ENCODE peak calls at places on chromosomes 16 and 17, in six cellular contexts. One of them, this sample, is unnamed.

GRCh38 chr17:22286337-22287041 is 594.2 kb downstream of the KCNJ18 start:
- DNase-seq in stomach: peak
- DNase-seq in body of pancreas: no peak
- DNase-seq in tibial artery: no peak
- DNase-seq in A549: no peak
- DNase-seq in BJ: no peak
- DNase-seq in this sample: no peak

GRCh38 chr16:14301150-14302030 is 230.3 kb downstream of the MRTFB start:
- DNase-seq in tibial artery: peak
- DNase-seq in stomach: peak
- DNase-seq in A549: peak
- DNase-seq in body of pancreas: peak
- DNase-seq in BJ: no peak
- DNase-seq in this sample: peak

GRCh38 chr17:8161289-8162231 is 1.2 kb downstream of the VAMP2 start:
- DNase-seq in tibial artery: no peak
- DNase-seq in body of pancreas: no peak
- DNase-seq in BJ: no peak
- DNase-seq in A549: no peak
- DNase-seq in stomach: no peak
- DNase-seq in this sample: no peak

GRCh38 chr16:11268921-11269375 is at the start of gene TNP2:
- DNase-seq in body of pancreas: no peak
- DNase-seq in BJ: no peak
- DNase-seq in A549: no peak
- DNase-seq in tibial artery: no peak
- DNase-seq in stomach: no peak
- DNase-seq in this sample: no peak

GRCh38 chr17:74107107-74107506 is 96.4 kb upstream of the RPL38 start:
- DNase-seq in stomach: no peak
- DNase-seq in tibial artery: no peak
- DNase-seq in body of pancreas: no peak
- DNase-seq in A549: no peak
- DNase-seq in BJ: no peak
- DNase-seq in this sample: no peak

GRCh38 chr17:83195330-83196087 is 116.1 kb downstream of the METRNL start:
- DNase-seq in BJ: no peak
- DNase-seq in stomach: peak
- DNase-seq in tibial artery: peak
- DNase-seq in body of pancreas: no peak
- DNase-seq in A549: no peak
- DNase-seq in this sample: no peak

GRCh38 chr17:2694381-2695242 is 17.0 kb downstream of the CLUH start:
- DNase-seq in stomach: peak
- DNase-seq in tibial artery: peak
- DNase-seq in body of pancreas: no peak
- DNase-seq in A549: no peak
- DNase-seq in BJ: no peak
- DNase-seq in this sample: no peak

GRCh38 chr17:8163978-8164814 is 1.4 kb upstream of the VAMP2 start:
- DNase-seq in A549: peak
- DNase-seq in BJ: no peak
- DNase-seq in tibial artery: peak
- DNase-seq in stomach: peak
- DNase-seq in body of pancreas: peak
- DNase-seq in this sample: no peak

GRCh38 chr16:13866073-13866472 is 53.9 kb upstream of the ERCC4 start:
- DNase-seq in body of pancreas: peak
- DNase-seq in A549: peak
- DNase-seq in stomach: peak
- DNase-seq in tibial artery: peak
- DNase-seq in BJ: no peak
- DNase-seq in this sample: peak

GRCh38 chr17:69597898-69598692 is 183.6 kb downstream of the MAP2K6 start:
- DNase-seq in A549: no peak
- DNase-seq in body of pancreas: no peak
- DNase-seq in stomach: no peak
- DNase-seq in BJ: no peak
- DNase-seq in tibial artery: no peak
- DNase-seq in this sample: no peak

GRCh38 chr16:17972460-17972943 is 364.0 kb downstream of the NPIPA8 start:
- DNase-seq in BJ: no peak
- DNase-seq in A549: no peak
- DNase-seq in tibial artery: no peak
- DNase-seq in stomach: no peak
- DNase-seq in body of pancreas: no peak
- DNase-seq in this sample: no peak

GRCh38 chr17:12977008-12977751 is 40.6 kb downstream of the ELAC2 start:
- DNase-seq in body of pancreas: no peak
- DNase-seq in BJ: no peak
- DNase-seq in A549: no peak
- DNase-seq in stomach: no peak
- DNase-seq in tibial artery: no peak
- DNase-seq in this sample: no peak

GRCh38 chr16:56263711-56264608 is 72.7 kb downstream of the GNAO1 start:
- DNase-seq in A549: no peak
- DNase-seq in tibial artery: peak
- DNase-seq in body of pancreas: no peak
- DNase-seq in BJ: no peak
- DNase-seq in stomach: no peak
- DNase-seq in this sample: no peak

GRCh38 chr17:76270770-76271668 is 5.9 kb downstream of the UBALD2 start:
- DNase-seq in BJ: no peak
- DNase-seq in A549: no peak
- DNase-seq in body of pancreas: peak
- DNase-seq in stomach: no peak
- DNase-seq in tibial artery: no peak
- DNase-seq in this sample: no peak

GRCh38 chr17:44589316-44590071 is 32.2 kb downstream of the FZD2 start:
- DNase-seq in stomach: no peak
- DNase-seq in A549: no peak
- DNase-seq in tibial artery: no peak
- DNase-seq in BJ: no peak
- DNase-seq in body of pancreas: no peak
- DNase-seq in this sample: no peak

GRCh38 chr16:51831595-51832352 is 680.7 kb upstream of the SALL1 start:
- DNase-seq in body of pancreas: no peak
- DNase-seq in A549: no peak
- DNase-seq in BJ: no peak
- DNase-seq in stomach: no peak
- DNase-seq in tibial artery: no peak
- DNase-seq in this sample: no peak

GRCh38 chr17:13346081-13346533 is 255.6 kb downstream of the HS3ST3A1 start:
- DNase-seq in body of pancreas: no peak
- DNase-seq in tibial artery: no peak
- DNase-seq in A549: no peak
- DNase-seq in stomach: no peak
- DNase-seq in BJ: peak
- DNase-seq in this sample: no peak

GRCh38 chr17:4968916-4969550 is 1.4 kb upstream of the SPAG7 start:
- DNase-seq in tibial artery: no peak
- DNase-seq in A549: peak
- DNase-seq in body of pancreas: peak
- DNase-seq in stomach: no peak
- DNase-seq in BJ: peak
- DNase-seq in this sample: no peak

GRCh38 chr16:85028638-85029412 is 1.2 kb downstream of the KIAA0513 start:
- DNase-seq in tibial artery: peak
- DNase-seq in A549: no peak
- DNase-seq in body of pancreas: peak
- DNase-seq in stomach: peak
- DNase-seq in BJ: no peak
- DNase-seq in this sample: peak

GRCh38 chr16:77993111-77993571 is 29.2 kb upstream of the CLEC3A start:
- DNase-seq in A549: no peak
- DNase-seq in BJ: no peak
- DNase-seq in tibial artery: no peak
- DNase-seq in stomach: no peak
- DNase-seq in body of pancreas: no peak
- DNase-seq in this sample: no peak

GRCh38 chr17:27494192-27495091 is 38.2 kb downstream of the KSR1 start:
- DNase-seq in A549: peak
- DNase-seq in stomach: peak
- DNase-seq in body of pancreas: peak
- DNase-seq in BJ: no peak
- DNase-seq in tibial artery: peak
- DNase-seq in this sample: peak

GRCh38 chr16:56294599-56294998 is 103.3 kb downstream of the GNAO1 start:
- DNase-seq in stomach: no peak
- DNase-seq in A549: no peak
- DNase-seq in body of pancreas: no peak
- DNase-seq in BJ: peak
- DNase-seq in tibial artery: no peak
- DNase-seq in this sample: no peak

GRCh38 chr17:68457539-68458259 is 403 bp upstream of the WIPI1 start:
- DNase-seq in body of pancreas: peak
- DNase-seq in A549: peak
- DNase-seq in BJ: peak
- DNase-seq in tibial artery: peak
- DNase-seq in stomach: peak
- DNase-seq in this sample: peak
- TF ChIP-seq CTCF in body of pancreas: peak
- TF ChIP-seq CTCF in A549: no peak
- TF ChIP-seq CTCF in BJ: peak
- TF ChIP-seq CTCF in tibial artery: no peak
- TF ChIP-seq CTCF in stomach: peak
- TF ChIP-seq CTCF in this sample: no peak

DNA sequence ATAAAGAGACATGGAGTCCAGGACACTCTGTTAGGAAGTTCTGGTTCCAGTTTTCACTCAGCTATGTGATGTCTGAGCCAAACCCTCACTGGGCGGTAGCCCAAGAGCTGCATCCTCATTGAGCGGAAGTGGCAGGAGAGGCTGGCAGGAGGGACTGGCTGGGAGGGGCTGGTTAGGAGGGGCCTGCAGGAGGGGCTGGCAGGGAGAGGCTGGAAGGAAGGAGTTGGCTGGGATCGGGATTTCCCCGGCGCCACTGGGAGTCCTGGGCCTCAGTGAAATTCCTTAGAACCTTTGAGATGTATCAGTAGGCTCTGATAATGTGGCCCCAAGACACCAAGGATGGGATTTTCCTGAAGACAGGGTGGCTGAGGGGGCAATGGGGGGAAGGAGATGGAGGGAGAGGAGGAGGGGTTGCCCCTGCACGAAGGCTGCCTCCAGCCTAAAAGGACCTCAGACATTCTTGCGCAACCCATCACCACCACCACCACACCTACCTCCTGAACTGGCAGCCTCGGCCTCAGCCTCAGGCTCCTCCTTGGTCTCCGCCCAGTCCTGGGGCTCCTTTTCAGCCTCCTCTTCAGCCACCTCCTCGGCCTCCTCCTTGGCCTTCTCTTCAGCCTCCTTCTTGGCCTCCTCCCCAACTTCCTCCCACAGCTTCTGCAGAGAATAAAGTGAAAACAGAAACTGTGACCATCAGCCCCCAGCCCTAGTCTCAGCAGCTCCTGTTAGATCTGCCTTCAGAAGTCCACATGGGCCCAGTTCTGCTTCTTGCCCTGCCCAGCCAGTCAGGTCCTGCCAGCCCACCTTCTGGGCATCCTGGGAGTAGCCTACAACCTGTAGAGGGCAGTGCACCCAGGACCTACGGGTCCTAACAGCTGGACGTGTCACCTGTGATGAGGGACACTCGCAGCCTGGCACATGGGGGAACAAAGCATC is 31.7 kb downstream of the CNGB1 start:
- DNase-seq in tibial artery: peak
- DNase-seq in stomach: peak
- DNase-seq in BJ: peak
- DNase-seq in A549: peak
- DNase-seq in body of pancreas: peak
- DNase-seq in this sample: peak
- TF ChIP-seq CTCF in tibial artery: no peak
- TF ChIP-seq CTCF in stomach: no peak
- TF ChIP-seq CTCF in BJ: peak
- TF ChIP-seq CTCF in A549: peak
- TF ChIP-seq CTCF in body of pancreas: no peak
- TF ChIP-seq CTCF in this sample: no peak

GRCh38 chr16:80552277-80552676 is 11.5 kb downstream of the DYNLRB2 start:
- DNase-seq in BJ: no peak
- DNase-seq in stomach: no peak
- DNase-seq in tibial artery: no peak
- DNase-seq in A549: no peak
- DNase-seq in body of pancreas: no peak
- DNase-seq in this sample: no peak
- TF ChIP-seq CTCF in BJ: no peak
- TF ChIP-seq CTCF in stomach: no peak
- TF ChIP-seq CTCF in tibial artery: no peak
- TF ChIP-seq CTCF in A549: no peak
- TF ChIP-seq CTCF in body of pancreas: no peak
- TF ChIP-seq CTCF in this sample: no peak

GRCh38 chr17:46212634-46213435 is 19.6 kb upstream of the KANSL1 start:
- DNase-seq in stomach: peak
- DNase-seq in body of pancreas: peak
- DNase-seq in A549: peak
- DNase-seq in BJ: no peak
- DNase-seq in tibial artery: peak
- DNase-seq in this sample: peak

GRCh38 chr17:46205975-46206374 is 12.7 kb upstream of the KANSL1 start:
- DNase-seq in BJ: no peak
- DNase-seq in tibial artery: no peak
- DNase-seq in body of pancreas: no peak
- DNase-seq in A549: no peak
- DNase-seq in stomach: no peak
- DNase-seq in this sample: no peak

GRCh38 chr17:46208997-46209396 is 15.8 kb upstream of the KANSL1 start:
- DNase-seq in tibial artery: no peak
- DNase-seq in BJ: no peak
- DNase-seq in stomach: no peak
- DNase-seq in body of pancreas: no peak
- DNase-seq in A549: no peak
- DNase-seq in this sample: no peak
- TF ChIP-seq CTCF in tibial artery: no peak
- TF ChIP-seq CTCF in BJ: no peak
- TF ChIP-seq CTCF in stomach: no peak
- TF ChIP-seq CTCF in body of pancreas: no peak
- TF ChIP-seq CTCF in A549: no peak
- TF ChIP-seq CTCF in this sample: no peak

GRCh38 chr16:600781-601180 is 10.9 kb downstream of the RAB40C start:
- DNase-seq in A549: no peak
- DNase-seq in BJ: no peak
- DNase-seq in stomach: no peak
- DNase-seq in tibial artery: no peak
- DNase-seq in body of pancreas: no peak
- DNase-seq in this sample: no peak
- TF ChIP-seq CTCF in A549: peak
- TF ChIP-seq CTCF in BJ: peak
- TF ChIP-seq CTCF in stomach: no peak
- TF ChIP-seq CTCF in tibial artery: no peak
- TF ChIP-seq CTCF in body of pancreas: no peak
- TF ChIP-seq CTCF in this sample: peak

DNA sequence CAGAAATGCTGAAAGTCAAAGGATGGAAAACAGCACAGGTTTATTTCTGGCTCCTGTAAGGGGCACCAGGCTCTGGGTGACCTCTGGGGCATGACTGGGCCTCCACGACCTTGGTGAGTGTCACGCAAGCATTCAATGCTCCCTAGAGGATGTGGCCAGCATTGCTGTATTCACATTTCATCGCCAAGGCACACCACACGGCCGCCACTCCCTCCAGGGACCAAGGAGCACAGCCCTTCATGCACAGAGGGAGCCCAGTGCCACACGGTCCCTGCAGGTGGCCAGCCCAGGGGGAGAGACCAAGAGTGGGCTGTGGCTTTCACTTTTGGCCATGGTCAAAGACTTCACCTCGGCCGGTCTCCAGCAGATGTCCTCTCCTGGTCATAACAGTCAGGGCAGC is 137.4 kb upstream of the TNRC6C start:
- DNase-seq in BJ: no peak
- DNase-seq in stomach: no peak
- DNase-seq in A549: no peak
- DNase-seq in tibial artery: peak
- DNase-seq in body of pancreas: no peak
- DNase-seq in this sample: no peak
- TF ChIP-seq CTCF in BJ: no peak
- TF ChIP-seq CTCF in stomach: no peak
- TF ChIP-seq CTCF in A549: no peak
- TF ChIP-seq CTCF in tibial artery: no peak
- TF ChIP-seq CTCF in body of pancreas: no peak
- TF ChIP-seq CTCF in this sample: no peak

This sample was measured in Calu3.